ENCODE peak calls at places on chromosomes 3 and 15, in five cellular contexts. T is lower lobe of right lung, Q is upper lobe of right lung, K is GM23338, S is BE2C. N is an unnamed sample.

GRCh38 chr15:77514635-77515421 is 94.1 kb downstream of the HMG20A start:
- DNase-seq in Q (no peak), K (no peak), S (no peak), T (no peak), N (no peak)

GRCh38 chr15:101539492-101539891 is 50.0 kb upstream of the PCSK6 start:
- DNase-seq in T (no peak), S (no peak), K (no peak), Q (no peak), N (no peak)

GRCh38 chr3:64445318-64446300 is 220.3 kb upstream of the PRICKLE2 start:
- DNase-seq in T (peak; percentile 75), Q (peak; percentile 86), K (peak; percentile 89), S (peak; percentile 44), N (peak; percentile 70)

GRCh38 chr3:87333393-87333892 is 57.1 kb upstream of the POU1F1 start:
- DNase-seq in K (no peak), Q (no peak), T (no peak), S (no peak), N (no peak)

GRCh38 chr3:12681586-12682371 is 17.9 kb upstream of the RAF1 start:
- DNase-seq in S (no peak), T (peak; percentile 17), Q (no peak), K (no peak), N (no peak)

GRCh38 chr3:5426094-5426883 is 238.8 kb downstream of the EDEM1 start:
- DNase-seq in S (peak; percentile 78), T (peak; percentile 86), K (peak; percentile 83), Q (peak; percentile 88), N (peak; percentile 33)

GRCh38 chr3:67009716-67010115 is 11.6 kb downstream of the KBTBD8 start:
- DNase-seq in K (no peak), Q (no peak), S (no peak), T (no peak), N (no peak)

GRCh38 chr3:133996251-133996661 is 33.5 kb downstream of the SLCO2A1 start:
- DNase-seq in T (no peak), K (no peak), S (no peak), Q (no peak), N (no peak)

GRCh38 chr15:80070840-80071239 is 11.4 kb downstream of the ZFAND6 start:
- DNase-seq in Q (no peak), S (no peak), K (no peak), T (no peak), N (no peak)

GRCh38 chr15:100731259-100732156 is 129.1 kb downstream of the ASB7 start:
- DNase-seq in T (no peak), S (peak; percentile 50), K (no peak), Q (no peak), N (no peak)

GRCh38 chr15:92500023-92500630 is 106.4 kb downstream of the ST8SIA2 start:
- DNase-seq in Q (no peak), T (no peak), S (no peak), K (no peak), N (no peak)

GRCh38 chr15:69561071-69561784 is 108.6 kb downstream of the RPLP1 start:
- DNase-seq in T (no peak), K (no peak), Q (no peak), S (no peak), N (no peak)

GRCh38 chr15:75172168-75172841 is 29.4 kb upstream of the C15orf39 start:
- DNase-seq in S (no peak), K (no peak), Q (peak; percentile 27), T (no peak), N (peak; percentile 19)

GRCh38 chr15:70559223-70559823 is 204.0 kb downstream of the UACA start:
- DNase-seq in S (no peak), Q (no peak), K (no peak), T (no peak), N (no peak)

GRCh38 chr3:52299815-52300611 is 12.4 kb downstream of the GLYCTK start:
- DNase-seq in Q (peak; percentile 79), T (peak; percentile 64), S (peak; percentile 34), K (peak; percentile 50), N (peak; percentile 86)

GRCh38 chr3:100157617-100158016 is 43.3 kb upstream of the FILIP1L start:
- DNase-seq in Q (no peak), K (peak; percentile 4), T (no peak), S (no peak), N (no peak)

GRCh38 chr3:64321747-64322146 is 96.5 kb upstream of the PRICKLE2 start:
- DNase-seq in Q (no peak), S (no peak), T (no peak), K (peak; percentile 31), N (no peak)

GRCh38 chr3:53704363-53704725 is 141.9 kb downstream of the CHDH start:
- DNase-seq in K (no peak), T (no peak), Q (no peak), S (no peak), N (no peak)

DNA sequence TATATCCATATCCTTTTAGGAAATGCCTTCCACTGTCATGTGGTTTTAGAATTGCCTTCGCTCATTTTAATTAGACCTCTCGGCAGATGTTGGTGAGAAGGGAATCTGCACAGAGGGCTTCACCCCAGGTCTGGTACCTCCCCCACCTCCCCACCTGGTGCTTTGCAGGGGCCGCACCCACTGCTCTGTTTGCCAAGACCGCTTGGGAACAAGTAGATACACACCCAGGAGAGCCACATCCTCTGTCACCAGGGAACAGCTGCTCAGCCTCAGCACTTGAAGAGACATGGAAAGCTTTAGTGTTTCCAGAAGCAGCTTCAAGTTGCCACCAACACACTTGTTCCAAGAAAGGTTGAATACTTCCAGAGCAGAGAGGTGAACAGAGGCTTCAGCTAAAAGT is 21.8 kb downstream of the LRRC31 start:
- DNase-seq in T (no peak), S (no peak), K (no peak), Q (no peak), N (no peak)
- H3K4me3 ChIP-seq in T (no peak overlapping the region), S (no peak overlapping the region), K (no peak overlapping the region), Q (no peak overlapping the region), N (no peak overlapping the region)

GRCh38 chr15:60385620-60386552 is 11.9 kb downstream of the ANXA2 start:
- DNase-seq in T (no peak), S (no peak), K (no peak), Q (no peak), N (no peak)
- H3K4me1 ChIP-seq in T (peaks cover 69% of the 10 kb centered on the region), S (peaks cover 6% of the 10 kb centered on the region), K (peaks cover 13% of the 10 kb centered on the region), Q (peaks cover 44% of the 10 kb centered on the region), N (peaks cover 12% of the 10 kb centered on the region)

GRCh38 chr15:73965094-73965729 is 26.9 kb downstream of the STOML1 start:
- DNase-seq in Q (peak; percentile 58), T (no peak), S (no peak), K (peak; percentile 44), N (no peak)
- TF ChIP-seq CTCF in Q (peak; percentile 1), T (no peak), S (no peak), K (no peak), N (no peak)

DNA sequence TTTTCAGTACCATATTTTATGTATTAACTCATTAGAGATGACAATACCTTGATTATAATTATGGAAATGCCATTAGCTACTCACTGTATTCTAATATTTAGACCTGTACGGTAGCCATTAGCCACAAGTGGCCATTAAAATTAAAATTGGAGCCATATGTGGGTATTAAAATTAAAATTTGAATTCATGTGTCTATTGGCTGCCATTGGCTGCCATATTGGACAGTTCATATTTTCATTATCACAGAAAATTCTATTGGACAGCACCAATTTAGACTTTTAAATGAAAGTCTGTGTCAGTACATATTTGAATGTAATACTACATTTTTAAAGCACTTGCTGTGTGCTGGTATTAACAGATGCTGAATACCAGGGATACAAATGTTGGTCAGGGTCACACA is 3.0 kb downstream of the ATP11B start:
- DNase-seq in T (no peak), Q (no peak), K (no peak), S (no peak), N (no peak)
- H3K4me3 ChIP-seq in T (no peak overlapping the region), Q (no peak overlapping the region), K (no peak overlapping the region), S (no peak overlapping the region), N (no peak overlapping the region)

GRCh38 chr3:30626443-30627181 is 20.2 kb downstream of the TGFBR2 start:
- DNase-seq in T (no peak), K (no peak), Q (no peak), S (peak; percentile 4), N (no peak)
- H3K4me1 ChIP-seq in T (peaks cover 97% of the 10 kb centered on the region), K (peaks cover 28% of the 10 kb centered on the region), Q (peaks cover 91% of the 10 kb centered on the region), S (no peaks in the 10 kb centered on the region), N (peaks cover 10% of the 10 kb centered on the region)

N was measured in ovary.